ENCODE peak calls at places on chromosomes 3 and 15, in seven cellular contexts. One of them, this sample, is unnamed.

GRCh38 chr15:77497942-77498361 is 77.3 kb downstream of the HMG20A start:
- DNase-seq in fibroblast of lung: peak
- DNase-seq in endodermal cell: no peak
- DNase-seq in lower leg skin: no peak
- DNase-seq in BJ: no peak
- DNase-seq in GM06990: no peak
- DNase-seq in SK-N-SH: peak
- DNase-seq in this sample: no peak

GRCh38 chr15:80977627-80978036 is 12.0 kb downstream of the MESD start:
- DNase-seq in lower leg skin: peak
- DNase-seq in endodermal cell: peak
- DNase-seq in SK-N-SH: peak
- DNase-seq in BJ: no peak
- DNase-seq in GM06990: no peak
- DNase-seq in fibroblast of lung: no peak
- DNase-seq in this sample: no peak

GRCh38 chr3:127442551-127442950 is 148.0 kb downstream of the TPRA1 start:
- DNase-seq in fibroblast of lung: no peak
- DNase-seq in BJ: no peak
- DNase-seq in SK-N-SH: no peak
- DNase-seq in lower leg skin: no peak
- DNase-seq in endodermal cell: peak
- DNase-seq in GM06990: no peak
- DNase-seq in this sample: no peak

GRCh38 chr3:194298331-194299227 is 52.5 kb downstream of the CPN2 start:
- DNase-seq in lower leg skin: no peak
- DNase-seq in BJ: no peak
- DNase-seq in GM06990: no peak
- DNase-seq in SK-N-SH: peak
- DNase-seq in fibroblast of lung: no peak
- DNase-seq in endodermal cell: no peak
- DNase-seq in this sample: no peak

GRCh38 chr3:170751083-170751893 is 118.7 kb downstream of the RPL22L1 start:
- DNase-seq in SK-N-SH: no peak
- DNase-seq in GM06990: no peak
- DNase-seq in BJ: peak
- DNase-seq in lower leg skin: peak
- DNase-seq in endodermal cell: no peak
- DNase-seq in fibroblast of lung: peak
- DNase-seq in this sample: peak

GRCh38 chr3:17258823-17259436 is 374.2 kb downstream of the PLCL2 start:
- DNase-seq in endodermal cell: no peak
- DNase-seq in fibroblast of lung: peak
- DNase-seq in GM06990: peak
- DNase-seq in SK-N-SH: peak
- DNase-seq in BJ: no peak
- DNase-seq in lower leg skin: no peak
- DNase-seq in this sample: peak

GRCh38 chr3:18098960-18099587 is 326.1 kb downstream of the SATB1 start:
- DNase-seq in BJ: peak
- DNase-seq in endodermal cell: peak
- DNase-seq in SK-N-SH: no peak
- DNase-seq in lower leg skin: no peak
- DNase-seq in fibroblast of lung: peak
- DNase-seq in GM06990: no peak
- DNase-seq in this sample: peak

GRCh38 chr15:69585937-69586336 is 133.3 kb downstream of the RPLP1 start:
- DNase-seq in GM06990: no peak
- DNase-seq in SK-N-SH: no peak
- DNase-seq in endodermal cell: peak
- DNase-seq in fibroblast of lung: no peak
- DNase-seq in lower leg skin: no peak
- DNase-seq in BJ: no peak
- DNase-seq in this sample: no peak

GRCh38 chr15:70077436-70077835 is 20.3 kb downstream of the TLE3 start:
- DNase-seq in lower leg skin: no peak
- DNase-seq in fibroblast of lung: no peak
- DNase-seq in endodermal cell: no peak
- DNase-seq in SK-N-SH: no peak
- DNase-seq in BJ: no peak
- DNase-seq in GM06990: no peak
- DNase-seq in this sample: no peak

GRCh38 chr3:99789322-99789721 is 28.3 kb upstream of the CMSS1 start:
- DNase-seq in SK-N-SH: peak
- DNase-seq in GM06990: no peak
- DNase-seq in lower leg skin: no peak
- DNase-seq in endodermal cell: peak
- DNase-seq in BJ: no peak
- DNase-seq in fibroblast of lung: peak
- DNase-seq in this sample: peak

GRCh38 chr3:67461667-67462142 is 192.7 kb downstream of the SUCLG2 start:
- DNase-seq in lower leg skin: no peak
- DNase-seq in BJ: no peak
- DNase-seq in GM06990: no peak
- DNase-seq in fibroblast of lung: peak
- DNase-seq in endodermal cell: no peak
- DNase-seq in SK-N-SH: no peak
- DNase-seq in this sample: peak

GRCh38 chr3:17551333-17551732 is 191.1 kb downstream of the TBC1D5 start:
- DNase-seq in endodermal cell: no peak
- DNase-seq in lower leg skin: no peak
- DNase-seq in fibroblast of lung: peak
- DNase-seq in BJ: peak
- DNase-seq in SK-N-SH: peak
- DNase-seq in GM06990: no peak
- DNase-seq in this sample: peak

GRCh38 chr3:24086597-24087369 is 141.7 kb downstream of the NR1D2 start:
- DNase-seq in SK-N-SH: no peak
- DNase-seq in lower leg skin: no peak
- DNase-seq in BJ: no peak
- DNase-seq in endodermal cell: no peak
- DNase-seq in fibroblast of lung: peak
- DNase-seq in GM06990: no peak
- DNase-seq in this sample: peak

GRCh38 chr3:64037084-64037483 is 13.8 kb upstream of the PSMD6 start:
- DNase-seq in fibroblast of lung: no peak
- DNase-seq in lower leg skin: no peak
- DNase-seq in BJ: no peak
- DNase-seq in GM06990: no peak
- DNase-seq in SK-N-SH: no peak
- DNase-seq in endodermal cell: no peak
- DNase-seq in this sample: no peak

GRCh38 chr15:55965091-55965490 is 28.3 kb downstream of the NEDD4 start:
- DNase-seq in fibroblast of lung: no peak
- DNase-seq in GM06990: no peak
- DNase-seq in endodermal cell: no peak
- DNase-seq in SK-N-SH: no peak
- DNase-seq in lower leg skin: no peak
- DNase-seq in BJ: no peak
- DNase-seq in this sample: no peak

GRCh38 chr3:32709346-32709745 is 24.4 kb downstream of the CNOT10 start:
- DNase-seq in SK-N-SH: no peak
- DNase-seq in GM06990: no peak
- DNase-seq in BJ: no peak
- DNase-seq in endodermal cell: no peak
- DNase-seq in fibroblast of lung: peak
- DNase-seq in lower leg skin: no peak
- DNase-seq in this sample: no peak

GRCh38 chr3:33881181-33882064 is 83.0 kb downstream of the PDCD6IP start:
- DNase-seq in lower leg skin: no peak
- DNase-seq in GM06990: no peak
- DNase-seq in fibroblast of lung: no peak
- DNase-seq in SK-N-SH: no peak
- DNase-seq in BJ: no peak
- DNase-seq in endodermal cell: no peak
- DNase-seq in this sample: no peak

DNA sequence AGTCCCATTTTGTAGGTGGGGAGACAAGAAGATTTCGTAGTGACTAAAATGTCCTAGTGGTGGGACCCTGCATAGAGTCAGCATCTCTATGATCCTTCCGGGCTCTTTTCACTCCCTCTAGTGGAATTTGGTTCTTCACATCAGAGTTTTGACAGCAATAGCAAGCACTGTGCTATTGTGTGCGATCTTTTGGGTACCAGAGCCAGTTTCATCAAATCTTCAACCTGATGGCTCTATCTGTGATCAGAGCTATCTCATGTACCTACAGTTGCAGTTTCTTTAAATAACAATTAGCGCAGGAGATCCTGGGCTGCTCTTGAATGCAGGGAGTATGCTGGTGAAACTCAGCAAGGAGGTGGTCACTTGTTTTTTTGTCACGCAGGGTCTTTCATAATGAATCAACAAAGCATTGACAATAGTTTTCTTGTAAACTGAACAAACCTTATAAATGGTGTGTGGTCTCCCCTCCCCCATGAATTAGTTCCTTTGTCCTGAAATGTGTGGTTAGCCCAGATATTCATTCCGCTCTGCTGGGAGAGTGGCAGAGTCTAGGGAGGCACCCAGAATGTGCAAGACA is 257.2 kb upstream of the SOX2 start:
- DNase-seq in lower leg skin: no peak
- DNase-seq in fibroblast of lung: peak
- DNase-seq in endodermal cell: no peak
- DNase-seq in BJ: no peak
- DNase-seq in GM06990: no peak
- DNase-seq in SK-N-SH: no peak
- DNase-seq in this sample: no peak
- H3K4me3 ChIP-seq in lower leg skin: no peak
- H3K4me3 ChIP-seq in fibroblast of lung: no peak
- H3K4me3 ChIP-seq in endodermal cell: no peak
- H3K4me3 ChIP-seq in BJ: no peak
- H3K4me3 ChIP-seq in GM06990: no peak
- H3K4me3 ChIP-seq in SK-N-SH: no peak
- H3K4me3 ChIP-seq in this sample: no peak

GRCh38 chr15:92105611-92106010 is 252.1 kb downstream of the SLCO3A1 start:
- DNase-seq in fibroblast of lung: no peak
- DNase-seq in GM06990: no peak
- DNase-seq in BJ: no peak
- DNase-seq in lower leg skin: no peak
- DNase-seq in SK-N-SH: no peak
- DNase-seq in endodermal cell: no peak
- DNase-seq in this sample: no peak
- TF ChIP-seq CTCF in fibroblast of lung: no peak
- TF ChIP-seq CTCF in GM06990: no peak
- TF ChIP-seq CTCF in BJ: no peak
- TF ChIP-seq CTCF in lower leg skin: no peak
- TF ChIP-seq CTCF in SK-N-SH: no peak
- TF ChIP-seq CTCF in endodermal cell: no peak
- TF ChIP-seq CTCF in this sample: no peak

GRCh38 chr15:31362121-31362520 is 35.5 kb downstream of the KLF13 start:
- DNase-seq in SK-N-SH: no peak
- DNase-seq in endodermal cell: no peak
- DNase-seq in lower leg skin: no peak
- DNase-seq in GM06990: no peak
- DNase-seq in BJ: no peak
- DNase-seq in fibroblast of lung: no peak
- DNase-seq in this sample: no peak
- H3K4me3 ChIP-seq in SK-N-SH: no peak
- H3K4me3 ChIP-seq in endodermal cell: no peak
- H3K4me3 ChIP-seq in lower leg skin: no peak
- H3K4me3 ChIP-seq in GM06990: no peak
- H3K4me3 ChIP-seq in BJ: no peak
- H3K4me3 ChIP-seq in fibroblast of lung: no peak
- H3K4me3 ChIP-seq in this sample: no peak

DNA sequence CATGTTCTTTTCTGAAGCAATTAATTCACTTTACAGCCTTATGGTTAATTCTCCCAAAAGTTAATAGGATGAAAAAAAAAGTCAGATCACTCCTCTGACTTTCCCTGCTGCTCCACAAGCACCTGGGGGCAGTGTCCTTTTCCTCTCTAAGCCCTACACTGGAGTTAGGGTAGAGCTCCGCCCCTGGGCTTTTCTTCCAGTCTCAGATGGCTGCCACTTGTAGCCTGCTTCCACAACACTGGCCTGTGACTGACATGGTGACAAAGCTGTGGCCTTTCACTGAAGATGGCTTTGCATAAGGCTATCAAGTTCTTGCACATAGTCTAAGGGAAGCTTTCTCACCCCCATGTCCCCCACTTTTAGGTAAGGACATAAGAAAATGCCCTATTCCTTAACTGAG is 1.3 kb upstream of the MON1A start:
- DNase-seq in lower leg skin: no peak
- DNase-seq in BJ: no peak
- DNase-seq in SK-N-SH: no peak
- DNase-seq in GM06990: no peak
- DNase-seq in fibroblast of lung: no peak
- DNase-seq in endodermal cell: peak
- DNase-seq in this sample: no peak
- TF ChIP-seq CTCF in lower leg skin: no peak
- TF ChIP-seq CTCF in BJ: no peak
- TF ChIP-seq CTCF in SK-N-SH: no peak
- TF ChIP-seq CTCF in GM06990: peak
- TF ChIP-seq CTCF in fibroblast of lung: no peak
- TF ChIP-seq CTCF in endodermal cell: peak
- TF ChIP-seq CTCF in this sample: no peak

GRCh38 chr3:143124683-143125520 is 5.3 kb downstream of the CHST2 start:
- DNase-seq in fibroblast of lung: no peak
- DNase-seq in endodermal cell: no peak
- DNase-seq in SK-N-SH: no peak
- DNase-seq in GM06990: no peak
- DNase-seq in BJ: no peak
- DNase-seq in lower leg skin: no peak
- DNase-seq in this sample: no peak
- H3K4me3 ChIP-seq in fibroblast of lung: peak
- H3K4me3 ChIP-seq in endodermal cell: peak
- H3K4me3 ChIP-seq in SK-N-SH: no peak
- H3K4me3 ChIP-seq in GM06990: no peak
- H3K4me3 ChIP-seq in BJ: no peak
- H3K4me3 ChIP-seq in lower leg skin: no peak
- H3K4me3 ChIP-seq in this sample: no peak

This sample was measured in astrocyte of the cerebellum.